ENCODE peak calls at places on chromosome 5, in five cellular contexts. Y, I, O, J and V are unnamed samples. For H3K36me3, the result is how much of the 10 kb centered on the place peaks cover.

GRCh38 chr5:1208743-1209551 is 7.6 kb downstream of the SLC6A19 start:
- DNase-seq in I (no peak), J (no peak), Y (peak), O (peak), V (no peak)

GRCh38 chr5:37714756-37715155 is 125.1 kb downstream of the GDNF start:
- DNase-seq in Y (no peak), O (no peak), J (no peak), I (no peak), V (no peak)

GRCh38 chr5:54257366-54258118 is 52.8 kb downstream of the ARL15 start:
- DNase-seq in O (no peak), I (no peak), J (no peak), Y (no peak), V (peak)

GRCh38 chr5:31064215-31064614 is 129.3 kb upstream of the CDH6 start:
- DNase-seq in J (no peak), Y (no peak), O (no peak), I (no peak), V (no peak)

GRCh38 chr5:179986328-179986727 is 78.6 kb upstream of the TBC1D9B start:
- DNase-seq in Y (no peak), J (no peak), O (no peak), I (no peak), V (peak)

GRCh38 chr5:146130440-146131045 is 25.2 kb upstream of the PLAC8L1 start:
- DNase-seq in J (no peak), Y (no peak), I (no peak), O (peak), V (peak)

GRCh38 chr5:140557136-140557805 is at the start of gene SRA1:
- DNase-seq in I (peak), J (peak), O (peak), Y (peak), V (peak)

GRCh38 chr5:181153814-181154213 is 6.4 kb downstream of the OR2V2 start:
- DNase-seq in I (no peak), O (no peak), J (no peak), Y (no peak), V (no peak)

GRCh38 chr5:2123874-2124273 is 241.1 kb upstream of the IRX4 start:
- DNase-seq in J (no peak), O (no peak), Y (no peak), I (no peak), V (no peak)

GRCh38 chr5:672329-673139 is 20.6 kb downstream of the TPPP start:
- DNase-seq in Y (peak), O (peak), J (peak), I (no peak), V (peak)

GRCh38 chr5:76582252-76583162 is 40.7 kb downstream of the F2RL2 start:
- DNase-seq in J (peak), I (peak), Y (no peak), O (peak), V (peak)

GRCh38 chr5:153463806-153464205 is 26.7 kb upstream of the GRIA1 start:
- DNase-seq in O (peak), J (peak), I (no peak), Y (no peak), V (peak)

GRCh38 chr5:22531986-22532385 is 321.2 kb downstream of the CDH12 start:
- DNase-seq in Y (no peak), I (no peak), O (no peak), J (no peak), V (no peak)

GRCh38 chr5:172833372-172833690 is 720 bp upstream of the ERGIC1 start:
- DNase-seq in O (no peak), J (no peak), I (no peak), Y (no peak), V (no peak)
- H3K4me3 ChIP-seq in O (no peak), J (peak), I (peak), Y (peak), V (no peak)

GRCh38 chr5:176818391-176819098 is 8.2 kb downstream of the UNC5A start:
- DNase-seq in Y (no peak), O (no peak), J (no peak), I (peak), V (no peak)

GRCh38 chr5:176816791-176817272 is 6.5 kb downstream of the UNC5A start:
- DNase-seq in I (no peak), Y (no peak), J (no peak), O (no peak), V (no peak)

GRCh38 chr5:176819476-176819875 is 9.1 kb downstream of the UNC5A start:
- DNase-seq in J (no peak), Y (no peak), O (no peak), I (no peak), V (no peak)

GRCh38 chr5:176817369-176817841 is 7.0 kb downstream of the UNC5A start:
- DNase-seq in J (no peak), O (no peak), I (no peak), Y (no peak), V (no peak)

DNA sequence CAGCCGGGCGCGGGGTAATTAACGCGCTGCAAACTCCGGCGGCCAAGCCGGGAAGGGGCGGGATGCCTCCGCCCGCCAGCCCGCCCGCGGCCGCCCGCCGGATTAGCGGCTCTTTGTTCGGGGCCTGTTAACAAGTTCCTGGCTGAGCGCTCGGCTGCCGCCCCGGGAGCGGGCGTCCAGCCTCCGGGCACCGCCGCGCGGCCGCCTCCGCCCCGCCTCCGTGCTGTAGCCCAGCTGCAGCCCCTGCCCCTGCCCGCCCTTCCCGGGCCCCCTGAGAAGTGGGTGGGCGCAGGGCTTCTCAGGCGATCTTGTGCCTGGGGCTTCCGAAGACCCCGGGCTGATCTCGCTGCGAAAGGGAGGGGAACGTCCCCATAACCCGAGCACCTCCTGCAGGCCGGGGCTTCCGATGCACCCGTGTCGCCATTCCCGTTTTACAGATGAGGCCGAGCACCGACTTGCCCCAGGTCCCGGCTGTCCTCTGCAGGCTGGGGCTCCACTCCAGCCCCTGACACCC is 7.6 kb downstream of the UNC5A start:
- DNase-seq in J (no peak), O (no peak), Y (peak), I (no peak), V (no peak)
- TF ChIP-seq CTCF in J (peak), O (peak), Y (peak), I (peak), V (peak)

GRCh38 chr5:160048131-160048530 is 39.2 kb downstream of the TTC1 start:
- DNase-seq in Y (no peak), O (no peak), I (no peak), J (no peak), V (no peak)

GRCh38 chr5:160045004-160045403 is 36.1 kb downstream of the TTC1 start:
- DNase-seq in I (no peak), Y (no peak), O (peak), J (no peak), V (no peak)

GRCh38 chr5:160042674-160043073 is 33.7 kb downstream of the TTC1 start:
- DNase-seq in O (no peak), Y (no peak), I (no peak), J (no peak), V (no peak)

GRCh38 chr5:160049099-160049498 is 40.2 kb downstream of the TTC1 start:
- DNase-seq in J (no peak), Y (no peak), I (no peak), O (no peak), V (no peak)

DNA sequence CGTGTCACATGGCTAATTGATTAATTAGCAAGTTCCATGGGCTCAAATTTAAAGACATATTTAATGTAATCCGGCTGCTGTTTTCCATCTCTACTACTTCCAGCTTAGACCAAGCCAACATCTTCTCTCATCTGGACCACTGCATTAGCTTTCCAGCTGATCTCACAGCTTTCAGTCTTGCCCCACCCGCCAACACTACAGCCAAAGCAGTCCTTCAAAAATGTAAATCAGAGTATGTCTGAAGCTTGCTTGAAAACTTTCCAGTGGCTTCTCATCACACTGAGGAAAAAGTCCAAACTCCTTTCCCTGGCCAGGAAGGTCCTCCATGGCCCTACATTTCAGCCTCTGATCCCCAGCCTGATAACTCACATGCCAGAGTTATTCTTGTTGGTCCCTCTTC is 38.4 kb downstream of the TTC1 start:
- DNase-seq in O (no peak), I (no peak), Y (no peak), J (no peak), V (no peak)
- H3K36me3 ChIP-seq in O (under half), I (under half), Y (under half), J (under half), V (under half)

DNA sequence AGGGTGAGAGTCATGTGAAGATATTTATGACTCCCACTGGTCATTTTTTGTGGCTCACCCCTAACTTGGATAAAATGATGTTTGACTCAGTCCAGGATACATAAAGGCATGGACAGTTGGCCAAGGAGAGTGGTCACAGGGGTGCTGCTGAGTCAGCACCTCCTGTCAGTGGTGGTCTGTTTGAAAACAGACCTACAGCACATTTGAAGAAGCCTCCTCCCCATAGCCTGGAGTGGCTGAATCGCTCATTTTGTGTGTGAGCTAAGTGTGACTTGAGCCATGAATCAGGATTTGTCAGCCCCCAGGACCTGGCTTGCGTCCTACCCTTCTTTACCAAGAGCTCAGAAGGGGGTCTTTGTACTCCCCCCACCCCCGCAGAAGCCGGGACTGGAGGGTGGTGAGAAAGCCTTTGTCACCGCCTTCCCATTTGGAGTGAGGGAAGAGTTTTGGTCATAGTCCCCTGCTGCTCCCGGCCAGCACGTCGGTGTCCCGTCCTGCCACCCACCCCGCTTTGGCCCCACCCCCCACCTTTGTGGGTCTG is 35.6 kb downstream of the TRIO start:
- DNase-seq in I (no peak), J (peak), O (peak), Y (no peak), V (peak)
- H3K4me3 ChIP-seq in I (no peak), J (no peak), O (no peak), Y (no peak), V (no peak)

GRCh38 chr5:142011572-142012185 is 1.1 kb downstream of the GNPDA1 start:
- DNase-seq in Y (no peak), I (no peak), O (no peak), J (no peak), V (no peak)

GRCh38 chr5:142009886-142010285 is 2.9 kb downstream of the GNPDA1 start:
- DNase-seq in J (no peak), O (no peak), Y (no peak), I (no peak), V (no peak)

GRCh38 chr5:142013734-142014495 is 1.1 kb upstream of the GNPDA1 start:
- DNase-seq in I (no peak), O (peak), J (no peak), Y (peak), V (peak)

GRCh38 chr5:142012792-142013388 is at the start of gene GNPDA1:
- DNase-seq in O (peak), I (no peak), Y (peak), J (peak), V (peak)

GRCh38 chr5:142012186-142012785 is 541 bp downstream of the GNPDA1 start:
- DNase-seq in O (no peak), J (no peak), I (no peak), Y (peak), V (peak)
- TF ChIP-seq CTCF in O (peak), J (peak), I (peak), Y (peak), V (peak)